ENCODE peak calls at places on chromosomes 16 and 17, in four cellular contexts. One of them, this sample, is unnamed.

GRCh38 chr16:89067677-89068076 is 26.0 kb upstream of the ACSF3 start:
- DNase-seq in H1: no peak
- DNase-seq in NT2/D1: no peak
- DNase-seq in GM12878: no peak
- DNase-seq in this sample: no peak

GRCh38 chr17:74276051-74276476 is 2.0 kb downstream of the DNAI2 start:
- DNase-seq in H1: no peak
- DNase-seq in GM12878: no peak
- DNase-seq in NT2/D1: no peak
- DNase-seq in this sample: no peak

GRCh38 chr17:42806249-42806648 is 7.6 kb downstream of the CNTD1 start:
- DNase-seq in NT2/D1: no peak
- DNase-seq in GM12878: no peak
- DNase-seq in H1: no peak
- DNase-seq in this sample: no peak

GRCh38 chr17:81566461-81567126 is 14.4 kb upstream of the FAAP100 start:
- DNase-seq in NT2/D1: no peak
- DNase-seq in GM12878: no peak
- DNase-seq in H1: no peak
- DNase-seq in this sample: no peak

GRCh38 chr16:67864594-67864993 is 8.3 kb upstream of the EDC4 start:
- DNase-seq in GM12878: no peak
- DNase-seq in NT2/D1: no peak
- DNase-seq in H1: no peak
- DNase-seq in this sample: no peak

GRCh38 chr17:2957631-2958286 is 105.6 kb downstream of the OR1D5 start:
- DNase-seq in NT2/D1: no peak
- DNase-seq in GM12878: no peak
- DNase-seq in H1: no peak
- DNase-seq in this sample: no peak

GRCh38 chr16:72788269-72788809 is 259.6 kb downstream of the ZFHX3 start:
- DNase-seq in H1: no peak
- DNase-seq in NT2/D1: no peak
- DNase-seq in GM12878: no peak
- DNase-seq in this sample: no peak

GRCh38 chr17:80872999-80873951 is 118.4 kb upstream of the CHMP6 start:
- DNase-seq in NT2/D1: peak; percentile 63
- DNase-seq in H1: no peak
- DNase-seq in GM12878: no peak
- DNase-seq in this sample: no peak

GRCh38 chr17:71217769-71218168 is 903.1 kb upstream of the SOX9 start:
- DNase-seq in GM12878: no peak
- DNase-seq in H1: no peak
- DNase-seq in NT2/D1: no peak
- DNase-seq in this sample: no peak

GRCh38 chr17:38343608-38343980 is at the start of gene GPR179:
- DNase-seq in H1: no peak
- DNase-seq in NT2/D1: no peak
- DNase-seq in GM12878: no peak
- DNase-seq in this sample: no peak

GRCh38 chr16:8936421-8936820 is 27.3 kb downstream of the USP7 start:
- DNase-seq in NT2/D1: peak; percentile 63
- DNase-seq in H1: no peak
- DNase-seq in GM12878: no peak
- DNase-seq in this sample: peak; percentile 65

GRCh38 chr17:58085039-58085715 is 2.0 kb downstream of the DYNLL2 start:
- DNase-seq in NT2/D1: no peak
- DNase-seq in GM12878: no peak
- DNase-seq in H1: peak; percentile 33
- DNase-seq in this sample: no peak

GRCh38 chr16:50718061-50718760 is 23.7 kb upstream of the CYLD start:
- DNase-seq in GM12878: no peak
- DNase-seq in H1: no peak
- DNase-seq in NT2/D1: no peak
- DNase-seq in this sample: no peak

GRCh38 chr16:53609536-53609935 is 94.1 kb downstream of the RPGRIP1L start:
- DNase-seq in H1: no peak
- DNase-seq in NT2/D1: no peak
- DNase-seq in GM12878: no peak
- DNase-seq in this sample: no peak

GRCh38 chr17:7835818-7836595 is 2.0 kb downstream of the KDM6B start:
- DNase-seq in NT2/D1: no peak
- DNase-seq in H1: peak; percentile 88
- DNase-seq in GM12878: no peak
- DNase-seq in this sample: no peak

GRCh38 chr16:66058181-66058580 is 308.3 kb upstream of the CDH5 start:
- DNase-seq in H1: no peak
- DNase-seq in GM12878: no peak
- DNase-seq in NT2/D1: no peak
- DNase-seq in this sample: no peak

GRCh38 chr17:11880714-11881113 is 116.6 kb downstream of the ZNF18 start:
- DNase-seq in GM12878: no peak
- DNase-seq in H1: no peak
- DNase-seq in NT2/D1: peak; percentile 3
- DNase-seq in this sample: peak; percentile 41

GRCh38 chr17:64554028-64554637 is 47.4 kb downstream of the CEP95 start:
- DNase-seq in H1: no peak
- DNase-seq in GM12878: no peak
- DNase-seq in NT2/D1: no peak
- DNase-seq in this sample: no peak

GRCh38 chr17:7308625-7309433 is 1.4 kb downstream of the EIF5A start:
- DNase-seq in H1: peak; percentile 75
- DNase-seq in GM12878: peak; percentile 67
- DNase-seq in NT2/D1: no peak
- DNase-seq in this sample: peak; percentile 58

GRCh38 chr17:37844158-37844976 is 79.8 kb upstream of the TBC1D3K start:
- DNase-seq in H1: peak; percentile 90
- DNase-seq in NT2/D1: no peak
- DNase-seq in GM12878: no peak
- DNase-seq in this sample: peak; percentile 70

GRCh38 chr17:38809828-38810227 is 10.5 kb upstream of the PIP4K2B start:
- DNase-seq in GM12878: no peak
- DNase-seq in NT2/D1: no peak
- DNase-seq in H1: no peak
- DNase-seq in this sample: no peak

GRCh38 chr17:47323382-47324223 is at the start of gene EFCAB13:
- DNase-seq in GM12878: peak; percentile 54
- DNase-seq in H1: peak; percentile 94
- DNase-seq in NT2/D1: peak; percentile 84
- DNase-seq in this sample: peak; percentile 89

GRCh38 chr17:80724723-80725388 is 180.2 kb downstream of the RPTOR start:
- DNase-seq in GM12878: no peak
- DNase-seq in H1: no peak
- DNase-seq in NT2/D1: no peak
- DNase-seq in this sample: no peak

GRCh38 chr17:142102-142661 is 4.8 kb downstream of the SCGB1C2 start:
- DNase-seq in NT2/D1: no peak
- DNase-seq in H1: no peak
- DNase-seq in GM12878: no peak
- DNase-seq in this sample: peak; percentile 18

GRCh38 chr17:43456661-43457361 is 27.0 kb upstream of the DHX8 start:
- DNase-seq in NT2/D1: no peak
- DNase-seq in GM12878: no peak
- DNase-seq in H1: no peak
- DNase-seq in this sample: no peak

GRCh38 chr17:74227681-74228080 is 14.3 kb downstream of the TTYH2 start:
- DNase-seq in NT2/D1: no peak
- DNase-seq in GM12878: no peak
- DNase-seq in H1: no peak
- DNase-seq in this sample: no peak

GRCh38 chr16:7345423-7345822 is 12.8 kb downstream of the RBFOX1 start:
- DNase-seq in GM12878: no peak
- DNase-seq in NT2/D1: no peak
- DNase-seq in H1: no peak
- DNase-seq in this sample: no peak

GRCh38 chr16:54655171-54655590 is 275.5 kb upstream of the IRX5 start:
- DNase-seq in NT2/D1: no peak
- DNase-seq in GM12878: no peak
- DNase-seq in H1: peak; percentile 52
- DNase-seq in this sample: peak; percentile 48

GRCh38 chr16:19908921-19909320 is 24.3 kb upstream of the GPRC5B start:
- DNase-seq in GM12878: no peak
- DNase-seq in H1: no peak
- DNase-seq in NT2/D1: no peak
- DNase-seq in this sample: no peak

GRCh38 chr16:73848993-73849392 is 447.6 kb upstream of the PSMD7 start:
- DNase-seq in GM12878: no peak
- DNase-seq in H1: no peak
- DNase-seq in NT2/D1: no peak
- DNase-seq in this sample: no peak

GRCh38 chr17:48101012-48101720 is at the start of gene CBX1:
- DNase-seq in GM12878: peak; percentile 89
- DNase-seq in NT2/D1: peak; percentile 91
- DNase-seq in H1: peak; percentile 95
- DNase-seq in this sample: peak; percentile 95

GRCh38 chr17:80940171-80941123 is 51.2 kb upstream of the CHMP6 start:
- DNase-seq in NT2/D1: no peak
- DNase-seq in H1: no peak
- DNase-seq in GM12878: no peak
- DNase-seq in this sample: no peak

DNA sequence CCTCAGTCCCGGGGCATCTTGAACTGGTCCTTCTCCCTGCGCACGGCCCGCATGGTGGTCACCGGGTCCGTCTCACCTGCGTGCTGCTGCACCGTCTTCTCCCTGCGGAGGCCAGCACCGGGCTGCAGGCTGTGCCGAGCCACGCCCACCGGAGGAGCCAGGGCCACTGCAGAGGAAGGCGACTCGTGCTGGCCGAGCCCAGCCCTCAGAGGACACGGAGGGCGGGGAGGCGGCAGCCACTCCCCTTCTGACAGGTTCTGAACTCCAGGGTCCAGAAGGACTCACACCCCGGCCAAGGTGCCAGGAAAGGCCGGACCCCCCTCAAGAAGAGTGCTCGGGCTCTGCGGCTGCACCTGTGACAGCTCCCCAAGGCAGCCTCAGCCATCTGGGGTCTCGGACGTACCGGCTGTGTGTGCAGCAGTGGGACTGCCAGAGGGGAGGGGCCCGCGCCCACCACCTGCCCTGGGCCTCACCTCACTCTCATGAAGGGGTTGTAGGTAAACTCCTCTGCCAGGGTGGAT is 15.8 kb upstream of the IGFALS start:
- DNase-seq in NT2/D1: no peak
- DNase-seq in H1: no peak
- DNase-seq in GM12878: no peak
- DNase-seq in this sample: no peak
- TF ChIP-seq SUZ12 in NT2/D1: no peak
- TF ChIP-seq SUZ12 in H1: no peak
- TF ChIP-seq SUZ12 in GM12878: no peak
- TF ChIP-seq SUZ12 in this sample: no peak

DNA sequence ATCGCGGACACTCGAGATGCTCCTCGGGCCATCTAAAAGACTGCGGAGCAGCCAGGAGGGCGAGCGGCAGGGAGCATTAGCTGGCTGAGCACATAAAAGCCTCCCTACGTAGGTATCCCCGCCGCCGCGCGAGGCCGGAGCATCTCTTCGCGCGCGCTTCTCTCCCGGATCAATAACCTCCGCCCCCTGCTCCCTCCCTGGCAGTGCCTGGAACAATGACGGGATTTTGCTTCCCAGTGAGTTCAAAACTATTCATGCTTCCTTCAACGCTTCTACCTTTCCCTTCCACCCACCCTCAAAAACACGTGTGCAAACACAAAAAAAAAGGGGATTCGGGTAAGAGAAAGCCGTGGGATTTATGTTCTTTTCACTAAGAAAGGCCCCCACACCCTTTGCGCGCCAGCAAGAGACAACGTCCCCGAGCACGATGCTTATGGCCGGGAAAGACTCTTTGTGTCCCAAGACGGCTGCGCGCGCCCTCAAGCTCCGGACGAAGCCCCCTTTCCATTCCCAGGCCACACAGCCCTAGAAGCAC is 899 bp downstream of the CENPV start:
- DNase-seq in GM12878: no peak
- DNase-seq in NT2/D1: no peak
- DNase-seq in H1: peak; percentile 67
- DNase-seq in this sample: peak; percentile 55
- TF ChIP-seq SUZ12 in GM12878: no peak
- TF ChIP-seq SUZ12 in NT2/D1: no peak
- TF ChIP-seq SUZ12 in H1: no peak
- TF ChIP-seq SUZ12 in this sample: no peak

GRCh38 chr17:16437083-16437482 is 21.7 kb downstream of the TRPV2 start:
- DNase-seq in NT2/D1: no peak
- DNase-seq in GM12878: no peak
- DNase-seq in H1: no peak
- DNase-seq in this sample: no peak
- TF ChIP-seq SUZ12 in NT2/D1: no peak
- TF ChIP-seq SUZ12 in GM12878: no peak
- TF ChIP-seq SUZ12 in H1: no peak
- TF ChIP-seq SUZ12 in this sample: no peak

GRCh38 chr16:1919680-1919998 is 1.4 kb upstream of the HS3ST6 start:
- DNase-seq in NT2/D1: no peak
- DNase-seq in H1: no peak
- DNase-seq in GM12878: no peak
- DNase-seq in this sample: no peak
- TF ChIP-seq SUZ12 in NT2/D1: no peak
- TF ChIP-seq SUZ12 in H1: no peak
- TF ChIP-seq SUZ12 in GM12878: no peak
- TF ChIP-seq SUZ12 in this sample: no peak

DNA sequence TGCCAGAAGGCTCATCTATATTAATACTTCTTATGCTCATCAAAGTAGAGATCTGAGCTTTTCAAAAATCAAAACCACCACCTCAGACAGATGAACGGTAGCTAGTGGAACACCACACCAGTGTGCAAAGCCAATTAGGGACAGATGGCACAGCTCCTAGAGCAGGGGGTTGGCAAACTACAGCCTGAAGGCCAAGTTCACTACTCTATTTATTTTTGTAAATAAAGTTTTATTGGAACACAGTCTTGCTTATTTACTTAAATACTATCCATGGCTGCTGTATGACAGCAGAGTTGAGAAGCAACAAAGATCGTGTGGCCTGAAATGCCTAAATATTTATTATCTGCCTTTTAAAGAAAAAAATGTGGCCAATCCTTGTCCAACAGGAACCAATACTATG is 56.8 kb downstream of the AMFR start:
- DNase-seq in H1: no peak
- DNase-seq in GM12878: no peak
- DNase-seq in NT2/D1: no peak
- DNase-seq in this sample: no peak
- TF ChIP-seq SUZ12 in H1: no peak
- TF ChIP-seq SUZ12 in GM12878: no peak
- TF ChIP-seq SUZ12 in NT2/D1: no peak
- TF ChIP-seq SUZ12 in this sample: no peak

GRCh38 chr16:78648517-78648916 is 549.1 kb downstream of the WWOX start:
- DNase-seq in NT2/D1: no peak
- DNase-seq in GM12878: no peak
- DNase-seq in H1: no peak
- DNase-seq in this sample: no peak
- TF ChIP-seq SUZ12 in NT2/D1: no peak
- TF ChIP-seq SUZ12 in GM12878: no peak
- TF ChIP-seq SUZ12 in H1: no peak
- TF ChIP-seq SUZ12 in this sample: no peak

DNA sequence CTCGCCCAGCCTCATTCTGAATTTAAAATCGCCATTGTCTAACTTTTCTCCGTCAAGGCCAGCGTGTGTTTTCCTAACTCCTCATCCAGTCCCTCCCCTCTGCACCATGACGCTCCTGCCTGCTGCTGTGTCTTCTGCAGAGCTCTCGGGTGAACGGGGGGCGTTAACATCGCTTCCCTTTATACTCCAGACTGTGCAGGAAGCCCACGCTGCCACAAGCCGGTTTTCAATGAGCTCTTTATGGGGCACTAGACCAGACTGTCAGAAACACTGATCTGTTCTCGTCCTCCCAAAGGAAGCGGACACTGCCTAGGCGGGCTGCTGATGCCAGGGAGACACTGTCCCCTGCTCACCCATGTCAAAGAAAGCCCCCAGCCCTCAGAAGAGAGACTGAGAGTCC is 13.3 kb downstream of the AANAT start:
- DNase-seq in GM12878: no peak
- DNase-seq in H1: no peak
- DNase-seq in NT2/D1: no peak
- DNase-seq in this sample: no peak
- TF ChIP-seq SUZ12 in GM12878: no peak
- TF ChIP-seq SUZ12 in H1: no peak
- TF ChIP-seq SUZ12 in NT2/D1: no peak
- TF ChIP-seq SUZ12 in this sample: no peak